ENCODE peak calls at places on chromosomes 6 and 20, in nine cellular contexts. C, W, G, Q, R, U, H, Z and V are unnamed samples.

GRCh38 chr6:137309078-137309762 is 90.0 kb upstream of the IFNGR1 start:
- DNase-seq in C (peak), W (no peak), G (peak), Q (peak), R (peak), U (no peak), H (peak), Z (peak), V (peak)

GRCh38 chr6:98831057-98832031 is 3.0 kb upstream of the POU3F2 start:
- DNase-seq in C (no peak), W (peak), G (no peak), Q (no peak), R (peak), U (no peak), H (no peak), Z (no peak), V (peak)

GRCh38 chr20:25315418-25316210 is 67.7 kb downstream of the PYGB start:
- DNase-seq in C (no peak), W (no peak), G (no peak), Q (no peak), R (peak), U (no peak), H (no peak), Z (no peak), V (peak)

GRCh38 chr20:54431545-54431944 is 43.8 kb upstream of the DOK5 start:
- DNase-seq in C (no peak), W (no peak), G (no peak), Q (no peak), R (no peak), U (no peak), H (no peak), Z (no peak), V (peak)

GRCh38 chr6:164791498-164791897 is 517.9 kb downstream of the C6orf118 start:
- DNase-seq in C (no peak), W (no peak), G (no peak), Q (no peak), R (no peak), U (no peak), H (no peak), Z (no peak), V (no peak)

GRCh38 chr20:57781901-57782300 is 72.1 kb upstream of the PMEPA1 start:
- DNase-seq in C (no peak), W (no peak), G (no peak), Q (no peak), R (peak), U (no peak), H (no peak), Z (no peak), V (no peak)

GRCh38 chr6:90121982-90122381 is 174.7 kb downstream of the BACH2 start:
- DNase-seq in C (no peak), W (peak), G (no peak), Q (peak), R (no peak), U (no peak), H (no peak), Z (no peak), V (peak)

GRCh38 chr20:20864346-20865096 is 152.1 kb upstream of the RALGAPA2 start:
- DNase-seq in C (no peak), W (no peak), G (peak), Q (no peak), R (no peak), U (no peak), H (no peak), Z (no peak), V (peak)